ENCODE peak calls at places on chromosomes 1 and 21, in ten cellular contexts. Z is left ventricle myocardium inferior, X is cardiac fibroblast, L is mammary epithelial cell, B is colonic mucosa, A is mucosa of descending colon, J is fibroblast of lung, D is AG10803, I is tibial nerve, K is astrocyte of the spinal cord. S is an unnamed sample.

GRCh38 chr1:112061852-112062451 is 72.5 kb upstream of the KCND3 start:
- DNase-seq in B (no peak), D (no peak), I (no peak), X (no peak), J (no peak), Z (no peak), L (peak), K (no peak), A (no peak), S (no peak)

GRCh38 chr1:111907321-111907720 is 82.1 kb downstream of the KCND3 start:
- DNase-seq in I (no peak), D (no peak), Z (no peak), K (no peak), B (no peak), J (no peak), A (no peak), X (no peak), L (peak), S (no peak)

GRCh38 chr1:170836146-170836545 is 99.2 kb upstream of the MROH9 start:
- DNase-seq in D (peak), J (peak), A (no peak), B (no peak), K (peak), L (no peak), X (peak), Z (no peak), I (no peak), S (peak)

GRCh38 chr21:33270986-33271385 is 4.8 kb downstream of the IL10RB start:
- DNase-seq in K (no peak), I (no peak), Z (no peak), X (no peak), J (no peak), A (no peak), L (no peak), D (no peak), B (no peak), S (no peak)

GRCh38 chr1:196677781-196678509 is 26.1 kb downstream of the CFH start:
- DNase-seq in L (no peak), J (peak), D (peak), I (no peak), X (no peak), Z (no peak), K (peak), B (no peak), A (no peak), S (no peak)

GRCh38 chr1:113321761-113322387 is 68.4 kb upstream of the MAGI3 start:
- DNase-seq in D (peak), B (no peak), J (no peak), K (no peak), X (no peak), L (no peak), I (no peak), A (no peak), Z (no peak), S (peak)

GRCh38 chr21:45086342-45086958 is 12.1 kb downstream of the ADARB1 start:
- DNase-seq in J (no peak), A (no peak), B (no peak), L (no peak), K (no peak), I (no peak), Z (no peak), X (no peak), D (no peak), S (no peak)

GRCh38 chr1:93546162-93546863 is 98.4 kb downstream of the FNBP1L start:
- DNase-seq in L (no peak), A (no peak), D (no peak), B (no peak), X (no peak), I (no peak), K (no peak), J (no peak), Z (no peak), S (no peak)

GRCh38 chr1:200378096-200378495 is 31.7 kb downstream of the ZNF281 start:
- DNase-seq in L (no peak), B (no peak), I (no peak), K (no peak), J (no peak), Z (no peak), A (no peak), D (no peak), X (no peak), S (no peak)
- H3K4me3 ChIP-seq in L (no peak), B (no peak), I (no peak), K (no peak), J (no peak), Z (no peak), A (no peak), D (no peak), X (no peak), S (no peak)

DNA sequence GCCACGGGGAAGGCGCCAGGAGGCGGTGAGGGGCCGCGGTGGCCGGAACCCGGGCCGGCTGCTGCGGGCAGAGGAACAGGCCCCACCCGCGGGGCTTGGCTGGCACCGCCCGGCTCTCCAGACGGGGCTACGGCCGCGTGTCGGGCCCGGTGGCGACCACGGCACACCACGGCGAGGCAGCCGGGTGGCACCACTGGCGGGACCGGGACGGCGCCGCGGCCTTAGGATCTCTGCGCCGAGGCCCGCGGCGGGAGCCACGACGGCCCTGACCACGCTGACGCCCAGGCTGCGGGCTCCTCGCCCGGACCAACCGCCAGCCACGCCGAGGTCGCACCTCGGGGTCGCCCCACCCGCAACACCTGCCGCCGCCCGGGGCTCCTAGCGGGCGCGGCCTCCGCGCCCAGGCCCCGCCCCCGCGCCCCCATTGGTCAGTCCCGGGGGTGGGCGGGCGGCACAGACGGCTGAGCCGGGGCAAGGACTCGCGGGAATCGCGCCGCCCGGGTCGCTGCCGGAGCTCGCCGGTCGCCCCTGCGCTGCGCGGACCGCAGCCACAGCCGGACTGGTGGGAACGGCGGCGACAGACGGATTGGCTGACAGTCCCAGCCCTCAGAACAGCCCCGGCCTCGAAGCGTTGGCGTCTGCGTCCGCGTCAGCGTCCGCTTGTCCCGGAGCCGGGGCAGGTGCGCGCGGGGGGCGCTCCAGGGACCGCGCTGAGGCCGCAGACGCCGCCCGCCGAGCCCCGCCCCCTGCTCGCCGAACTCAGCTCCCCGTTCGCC is at the start of gene BMP8A:
- DNase-seq in B (peak), I (no peak), K (no peak), A (peak), D (no peak), Z (peak), J (no peak), L (peak), X (no peak), S (peak)
- TF ChIP-seq CTCF in B (no peak), I (no peak), K (no peak), A (no peak), D (no peak), Z (no peak), J (no peak), L (no peak), X (no peak), S (no peak)

DNA sequence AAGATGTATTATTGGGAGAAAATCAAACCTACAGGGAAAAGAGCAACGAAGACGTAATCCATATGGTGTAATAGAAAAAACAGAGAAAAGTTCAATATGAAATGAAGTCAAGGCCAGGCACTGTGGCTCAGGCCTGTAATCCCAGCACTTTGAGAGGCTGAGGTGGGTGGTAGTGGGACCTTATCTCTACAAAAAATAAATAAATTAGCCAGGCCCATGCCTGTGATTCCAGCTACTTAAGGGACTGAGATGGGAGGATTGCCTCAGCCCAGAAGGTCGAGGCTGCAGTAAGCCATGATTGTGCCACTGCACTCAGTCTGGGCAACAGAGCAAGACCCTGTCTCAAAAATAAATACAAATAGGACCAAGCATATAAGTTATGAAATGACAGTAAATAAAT is 11.4 kb downstream of the DESI2 start:
- DNase-seq in A (no peak), Z (no peak), I (no peak), L (no peak), K (no peak), J (no peak), X (no peak), B (no peak), D (no peak), S (no peak)
- H3K4me3 ChIP-seq in A (no peak), Z (no peak), I (no peak), L (no peak), K (no peak), J (no peak), X (no peak), B (no peak), D (no peak), S (no peak)

GRCh38 chr1:12594490-12594889 is 23.5 kb downstream of the DHRS3 start:
- DNase-seq in A (no peak), K (no peak), L (no peak), I (no peak), B (no peak), D (no peak), X (no peak), Z (no peak), J (no peak), S (no peak)

GRCh38 chr1:12588695-12589094 is 29.3 kb downstream of the DHRS3 start:
- DNase-seq in A (no peak), Z (no peak), B (no peak), L (no peak), X (no peak), J (no peak), K (no peak), I (no peak), D (no peak), S (no peak)

GRCh38 chr1:12593621-12594066 is 24.4 kb downstream of the DHRS3 start:
- DNase-seq in L (peak), J (peak), D (peak), X (peak), K (no peak), B (peak), A (no peak), I (peak), Z (peak), S (peak)

GRCh38 chr1:12592496-12592895 is 25.5 kb downstream of the DHRS3 start:
- DNase-seq in L (no peak), A (no peak), Z (no peak), D (no peak), J (no peak), K (no peak), I (no peak), B (no peak), X (no peak), S (no peak)

GRCh38 chr1:12591267-12591938 is 26.6 kb downstream of the DHRS3 start:
- DNase-seq in X (no peak), B (no peak), I (peak), Z (peak), J (no peak), D (peak), L (peak), K (peak), A (no peak), S (peak)
- TF ChIP-seq CTCF in X (no peak), B (no peak), I (no peak), Z (peak), J (no peak), D (peak), L (no peak), K (no peak), A (no peak), S (no peak)

DNA sequence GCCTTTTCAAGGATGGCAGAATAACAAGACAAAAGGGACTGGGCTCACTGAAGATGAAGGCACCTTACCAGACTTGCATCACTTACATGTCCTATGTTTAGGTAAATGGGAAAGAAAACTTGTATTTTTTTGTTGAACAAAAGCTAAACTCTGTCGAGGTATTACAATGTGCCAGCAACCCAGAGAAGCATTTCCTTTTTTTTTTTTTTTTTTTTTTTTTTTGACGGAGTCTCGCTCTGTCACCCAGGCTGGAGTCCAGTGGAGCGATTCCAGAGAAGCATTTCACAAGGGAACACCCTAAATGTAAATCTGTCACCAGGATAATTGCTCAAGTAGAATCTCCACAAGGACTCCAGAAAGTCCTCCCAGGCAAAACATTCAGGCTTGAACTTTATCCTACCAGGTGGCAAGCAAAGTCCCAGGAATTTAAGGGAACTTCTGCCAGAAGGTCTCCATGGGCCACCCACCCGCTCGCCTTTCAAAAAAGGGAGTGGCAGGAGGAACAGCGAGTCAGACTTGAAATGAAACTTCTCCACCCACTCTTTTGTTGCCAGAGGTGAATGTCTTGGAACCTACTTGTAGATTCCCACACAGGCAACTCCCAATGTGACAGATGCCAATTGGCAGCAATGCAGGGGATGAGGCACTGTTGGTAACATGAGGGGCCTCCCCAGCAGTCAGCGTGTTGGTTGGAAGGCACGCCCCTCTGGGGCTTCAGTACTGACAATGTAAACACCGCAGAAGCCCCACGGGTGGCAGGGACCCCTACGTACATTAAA is 125.0 kb downstream of the TIAM1 start:
- DNase-seq in X (peak), D (peak), A (peak), B (peak), L (peak), K (peak), I (peak), J (peak), Z (peak), S (peak)
- H3K4me3 ChIP-seq in X (no peak), D (peak), A (no peak), B (no peak), L (no peak), K (peak), I (peak), J (no peak), Z (peak), S (no peak)

DNA sequence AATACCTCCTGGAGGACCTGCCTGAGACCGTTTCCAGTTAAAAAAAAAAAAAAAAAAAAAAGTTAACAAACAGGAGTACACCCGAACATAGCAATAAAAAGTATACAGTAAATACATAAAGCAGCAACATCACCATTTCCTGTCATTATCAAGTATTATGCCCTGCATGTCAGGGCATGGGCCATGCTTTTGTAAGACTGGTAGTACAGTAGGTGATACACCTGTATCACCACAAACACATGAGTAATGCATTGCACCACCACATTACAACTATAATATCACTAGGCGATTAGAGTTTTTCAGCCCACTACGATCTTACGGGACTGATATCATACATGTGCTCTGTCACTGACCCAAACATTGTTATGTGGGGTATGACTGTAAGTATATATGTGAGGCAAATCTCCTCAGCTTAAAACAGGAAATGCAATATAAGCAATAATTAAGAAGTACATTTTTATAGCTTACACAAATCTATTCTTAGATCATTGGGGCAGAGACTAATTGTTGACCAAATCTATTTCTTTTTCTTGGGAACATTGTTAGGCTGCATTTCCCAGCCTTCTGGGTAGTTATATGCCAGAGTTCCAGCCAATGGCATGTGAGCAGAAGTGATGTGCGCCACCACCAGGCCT is 98.1 kb downstream of the PLD5 start:
- DNase-seq in L (peak), X (no peak), I (no peak), Z (no peak), D (no peak), J (no peak), A (no peak), B (no peak), K (no peak), S (no peak)
- TF ChIP-seq CTCF in L (no peak), X (no peak), I (no peak), Z (no peak), D (no peak), J (no peak), A (no peak), B (no peak), K (no peak), S (no peak)

DNA sequence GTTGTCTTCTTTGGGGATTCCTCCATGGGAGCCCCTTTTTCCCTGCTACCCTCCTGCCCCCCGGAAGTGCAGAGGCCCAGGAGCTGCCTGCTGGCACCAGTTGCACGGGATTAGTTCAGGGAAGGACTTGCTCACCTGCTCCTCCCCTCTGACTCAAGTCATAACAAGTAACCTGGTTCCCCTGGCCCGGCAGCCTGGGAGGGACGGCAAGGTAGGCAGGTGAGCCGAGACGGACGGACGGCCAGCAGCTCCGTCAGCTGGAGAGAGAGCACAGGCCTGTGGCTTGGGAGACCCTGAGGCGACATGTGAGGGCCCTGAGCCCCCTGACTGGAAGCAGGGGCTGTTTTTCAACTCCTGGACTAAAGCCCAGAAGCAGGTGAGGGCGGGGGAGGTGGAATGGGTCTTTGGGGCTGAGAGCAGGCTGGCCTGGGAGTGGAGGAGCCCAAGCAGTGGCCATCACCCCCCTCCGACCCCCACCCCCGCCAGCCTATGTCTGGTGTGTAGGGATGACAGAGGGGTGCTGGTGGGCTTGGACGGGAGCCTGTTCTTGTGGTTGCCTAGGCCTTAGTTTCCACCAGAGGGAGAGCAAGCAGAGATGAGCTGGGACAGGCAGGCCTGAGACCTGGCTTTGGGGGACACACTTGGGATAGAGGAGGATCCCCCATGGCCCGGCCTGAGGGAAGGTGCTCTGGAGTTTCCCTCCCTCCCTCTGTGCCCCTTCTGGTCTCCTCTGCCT is at the start of gene INAVA:
- DNase-seq in Z (no peak), L (peak), B (peak), A (peak), J (no peak), D (no peak), X (no peak), I (no peak), K (no peak), S (no peak)
- H3K4me3 ChIP-seq in Z (no peak), L (peak), B (peak), A (peak), J (no peak), D (no peak), X (no peak), I (no peak), K (no peak), S (no peak)

GRCh38 chr1:8787218-8787617 is 30.2 kb downstream of the RERE start:
- DNase-seq in Z (no peak), I (no peak), A (no peak), D (no peak), J (no peak), X (no peak), L (no peak), K (no peak), B (no peak), S (no peak)

GRCh38 chr1:8791819-8792218 is 25.6 kb downstream of the RERE start:
- DNase-seq in K (no peak), B (no peak), I (no peak), J (no peak), X (no peak), Z (no peak), A (no peak), L (no peak), D (no peak), S (no peak)

GRCh38 chr1:8790478-8790877 is 27.0 kb downstream of the RERE start:
- DNase-seq in X (no peak), Z (no peak), J (no peak), B (no peak), D (no peak), I (no peak), A (no peak), K (no peak), L (no peak), S (no peak)

GRCh38 chr1:8790987-8791386 is 26.5 kb downstream of the RERE start:
- DNase-seq in I (no peak), K (no peak), X (no peak), Z (no peak), L (no peak), D (no peak), A (no peak), B (no peak), J (no peak), S (no peak)

DNA sequence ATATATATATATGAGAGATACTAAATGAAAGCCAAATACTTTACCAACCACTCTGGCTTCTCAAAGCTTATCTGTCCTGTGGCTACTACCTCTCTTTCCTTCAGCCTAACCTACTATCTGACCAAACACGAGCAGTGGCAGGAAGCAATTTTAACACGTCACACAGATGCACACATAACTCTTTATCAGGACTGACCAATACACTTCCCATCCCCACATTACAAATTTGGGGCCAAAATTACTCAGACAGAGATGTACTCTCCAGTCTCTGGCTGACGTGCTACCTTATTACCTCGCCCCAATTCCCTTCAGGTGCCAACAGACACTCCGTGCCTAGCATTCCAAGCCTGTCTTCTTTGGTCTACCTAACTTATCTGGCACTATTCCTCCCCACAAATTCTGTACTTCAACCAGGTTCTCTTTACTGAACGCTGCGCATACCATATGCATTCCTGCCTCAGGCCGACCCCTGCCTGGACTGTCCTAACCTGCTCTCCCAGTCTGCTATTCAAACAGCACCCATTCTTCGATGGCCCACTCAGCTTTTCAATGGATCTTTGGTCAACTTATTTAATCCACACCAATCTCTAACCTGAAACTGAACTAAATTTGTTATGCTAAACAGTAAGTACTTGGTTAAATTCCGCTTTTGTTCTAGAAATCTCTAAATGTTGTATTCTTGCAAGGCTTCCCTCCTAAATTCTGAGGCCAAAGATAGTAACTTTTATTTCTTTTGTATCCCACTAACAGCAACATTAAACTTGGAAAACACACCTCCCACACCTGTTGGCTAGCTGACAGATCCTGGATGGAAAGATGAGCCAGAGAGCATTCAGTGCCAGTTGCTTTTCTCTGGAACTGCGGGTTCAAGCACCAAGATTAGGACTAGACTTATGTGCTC is 27.9 kb downstream of the RERE start:
- DNase-seq in D (no peak), J (no peak), I (no peak), X (no peak), B (no peak), A (no peak), Z (no peak), K (no peak), L (peak), S (no peak)
- TF ChIP-seq CTCF in D (no peak), J (no peak), I (no peak), X (no peak), B (no peak), A (no peak), Z (no peak), K (no peak), L (no peak), S (no peak)

S was measured in fibroblast of pulmonary artery.